ENCODE peak calls at places on chromosomes 16 and 17, in six cellular contexts. R is MM.1S, W is spleen, O is upper lobe of right lung, D is endothelial cell of umbilical vein, L is heart left ventricle. S is an unnamed sample.

GRCh38 chr16:84599528-84600202 is 18.2 kb downstream of the COTL1 start:
- DNase-seq in L (peak; percentile 48), O (peak; percentile 89), D (peak; percentile 91), W (peak; percentile 93), R (no peak), S (peak; percentile 18)

GRCh38 chr17:80559688-80560290 is 15.2 kb downstream of the RPTOR start:
- DNase-seq in O (no peak), D (no peak), R (no peak), W (no peak), L (no peak), S (no peak)

GRCh38 chr16:19384656-19385055 is 33.0 kb upstream of the TMC5 start:
- DNase-seq in W (no peak), D (no peak), R (peak; percentile 46), L (no peak), O (peak; percentile 83), S (peak; percentile 77)

GRCh38 chr16:87295661-87296531 is 21.3 kb downstream of the C16orf95 start:
- DNase-seq in D (no peak), L (no peak), W (peak; percentile 54), R (no peak), O (no peak), S (no peak)

GRCh38 chr16:70598937-70599503 is 47.3 kb upstream of the IL34 start:
- DNase-seq in R (no peak), W (no peak), D (no peak), L (no peak), O (no peak), S (no peak)

GRCh38 chr16:28505489-28506137 is 1.0 kb downstream of the IL27 start:
- DNase-seq in W (no peak), R (no peak), L (no peak), D (no peak), O (no peak), S (no peak)

GRCh38 chr16:48426244-48427135 is 41.3 kb upstream of the SIAH1 start:
- DNase-seq in R (no peak), O (no peak), W (no peak), L (no peak), D (no peak), S (no peak)

GRCh38 chr17:13883659-13884058 is 185.6 kb upstream of the COX10 start:
- DNase-seq in W (no peak), O (no peak), D (no peak), R (no peak), L (no peak), S (no peak)

GRCh38 chr16:84194470-84195200 is 3.7 kb downstream of the ADAD2 start:
- DNase-seq in D (no peak), W (no peak), L (no peak), O (peak; percentile 59), R (peak; percentile 17), S (no peak)

GRCh38 chr16:53022374-53022773 is 30.3 kb downstream of the CHD9NB start:
- DNase-seq in L (peak; percentile 22), D (peak; percentile 53), W (no peak), O (no peak), R (no peak), S (peak; percentile 47)

GRCh38 chr17:64993867-64994266 is 62.7 kb downstream of the GNA13 start:
- DNase-seq in D (no peak), R (no peak), O (no peak), L (no peak), W (no peak), S (no peak)

GRCh38 chr17:40314557-40314953 is 5.6 kb downstream of the RARA start:
- DNase-seq in R (peak; percentile 89), L (peak; percentile 86), O (peak; percentile 96), D (peak; percentile 93), W (peak; percentile 96), S (peak; percentile 95)

GRCh38 chr17:77380411-77381184 is 239.8 kb downstream of the SEC14L1 start:
- DNase-seq in D (no peak), W (no peak), O (no peak), L (no peak), R (no peak), S (no peak)

GRCh38 chr17:76107507-76107906 is 3.9 kb upstream of the EXOC7 start:
- DNase-seq in R (peak; percentile 36), O (no peak), W (no peak), L (no peak), D (peak; percentile 22), S (peak; percentile 33)
- TF ChIP-seq CTCF in R (no peak), O (peak; percentile 22), W (peak; percentile 17), L (no peak), D (no peak), S (no peak)

GRCh38 chr16:69444873-69445517 is 20.6 kb downstream of the CYB5B start:
- DNase-seq in D (peak; percentile 63), O (no peak), W (no peak), L (no peak), R (no peak), S (no peak)
- H3K4me3 ChIP-seq in D (peak overlapping the region; percentile 15), O (peak overlapping the region; percentile 25), W (no peak overlapping the region), L (peak overlapping the region; percentile 38), R (no peak overlapping the region), S (no peak overlapping the region)

GRCh38 chr16:4354512-4355409 is 3.6 kb upstream of the PAM16 start:
- DNase-seq in R (no peak), D (no peak), L (no peak), O (no peak), W (no peak), S (no peak)
- H3K36me3 ChIP-seq in R (no peaks in the 10 kb centered on the region), D (peaks cover 8% of the 10 kb centered on the region), L (no peaks in the 10 kb centered on the region), O (peaks cover 11% of the 10 kb centered on the region), W (peaks cover 67% of the 10 kb centered on the region), S (peaks cover 3% of the 10 kb centered on the region)

DNA sequence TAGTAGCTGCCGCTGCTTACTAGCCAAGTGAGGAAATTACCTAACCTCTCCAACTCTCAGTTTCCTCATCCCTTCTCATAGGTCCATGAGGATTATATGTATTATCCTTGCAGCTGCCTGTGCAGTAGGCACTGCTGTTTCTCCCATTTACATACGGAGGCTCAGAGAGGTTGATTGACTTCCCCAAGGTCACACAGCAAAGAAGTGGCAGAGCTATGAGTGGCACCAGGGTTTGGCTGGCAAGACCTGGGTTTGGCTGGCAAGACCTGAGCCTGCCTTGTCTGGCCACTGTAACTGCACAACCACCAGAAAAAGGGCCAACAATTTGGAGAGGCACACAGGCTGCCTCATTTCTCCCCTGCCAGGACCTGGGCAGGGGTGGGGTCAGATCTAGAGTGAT is 2.5 kb upstream of the NDRG4 start:
- DNase-seq in D (no peak), L (no peak), O (no peak), R (no peak), W (peak; percentile 29), S (no peak)
- TF ChIP-seq CTCF in D (no peak), L (no peak), O (no peak), R (no peak), W (no peak), S (no peak)

GRCh38 chr17:63474174-63474913 is 2.5 kb upstream of the ACE start:
- DNase-seq in R (no peak), W (peak; percentile 70), D (peak; percentile 96), L (peak; percentile 73), O (no peak), S (no peak)

GRCh38 chr17:63474914-63475460 is 1.9 kb upstream of the ACE start:
- DNase-seq in L (no peak), W (no peak), D (no peak), O (no peak), R (no peak), S (no peak)

GRCh38 chr17:63476857-63477470 is at the start of gene ACE:
- DNase-seq in L (peak; percentile 51), R (peak; percentile 61), W (no peak), O (peak; percentile 76), D (peak; percentile 43), S (no peak)

GRCh38 chr17:63476494-63476856 is 386 bp upstream of the ACE start:
- DNase-seq in L (no peak), W (no peak), O (no peak), D (peak; percentile 18), R (no peak), S (no peak)

DNA sequence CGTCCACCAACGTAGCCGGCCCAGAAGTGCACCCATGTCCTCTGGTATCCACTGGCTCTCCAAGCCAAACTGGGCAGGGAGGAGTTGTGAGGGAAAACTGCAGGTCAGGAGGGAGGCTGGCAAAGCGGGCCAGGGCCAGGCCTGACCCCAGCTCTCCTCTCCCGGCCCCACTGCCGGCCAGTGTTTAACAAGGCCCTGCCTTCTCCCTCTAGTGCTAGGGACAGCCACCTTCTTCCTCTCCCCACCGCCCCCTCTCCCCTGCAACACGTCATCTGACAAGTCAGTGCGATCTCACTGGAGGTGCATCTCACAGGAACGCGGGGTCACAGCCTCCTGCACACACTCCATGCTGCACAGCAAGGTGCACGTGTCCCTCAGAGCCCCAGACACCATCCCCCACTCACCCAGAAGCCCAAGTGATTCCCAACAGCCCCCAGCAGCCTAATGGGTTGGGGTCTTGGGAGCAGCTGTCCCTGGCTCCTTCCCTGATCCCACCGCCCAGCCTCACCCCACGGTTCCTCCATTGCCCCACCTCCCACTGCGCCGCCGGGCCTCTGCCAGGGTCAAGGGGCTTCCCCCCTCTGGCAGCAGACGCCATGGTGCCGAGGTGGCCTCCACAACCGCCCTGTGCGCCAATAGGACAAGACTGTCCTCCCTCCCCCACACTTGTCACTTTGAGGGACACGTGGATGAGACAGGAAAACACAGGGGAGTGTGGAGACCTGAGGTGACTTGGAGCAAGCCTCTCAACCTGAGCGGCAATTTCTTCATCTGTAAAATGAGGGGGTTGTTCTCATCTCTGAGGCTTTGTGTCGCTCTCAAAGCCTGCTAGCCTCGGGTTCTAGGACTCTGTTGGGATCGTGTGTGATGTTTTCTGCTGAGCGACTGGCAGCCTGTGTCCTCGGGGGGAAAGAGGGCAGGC is 1.1 kb upstream of the ACE start:
- DNase-seq in L (no peak), D (no peak), R (no peak), O (no peak), W (peak; percentile 62), S (no peak)
- H3K4me3 ChIP-seq in L (peak overlapping the region; percentile 77), D (no peak overlapping the region), R (no peak overlapping the region), O (peak overlapping the region; percentile 51), W (peak overlapping the region; percentile 48), S (no peak overlapping the region)

GRCh38 chr16:89136931-89137330 is 34.6 kb upstream of the CDH15 start:
- DNase-seq in R (no peak), W (peak; percentile 54), L (no peak), D (no peak), O (peak; percentile 47), S (no peak)
- H3K36me3 ChIP-seq in R (no peaks in the 10 kb centered on the region), W (peaks cover 100% of the 10 kb centered on the region), L (peaks cover 57% of the 10 kb centered on the region), D (peaks cover 10% of the 10 kb centered on the region), O (peaks cover 56% of the 10 kb centered on the region), S (peaks cover 14% of the 10 kb centered on the region)

DNA sequence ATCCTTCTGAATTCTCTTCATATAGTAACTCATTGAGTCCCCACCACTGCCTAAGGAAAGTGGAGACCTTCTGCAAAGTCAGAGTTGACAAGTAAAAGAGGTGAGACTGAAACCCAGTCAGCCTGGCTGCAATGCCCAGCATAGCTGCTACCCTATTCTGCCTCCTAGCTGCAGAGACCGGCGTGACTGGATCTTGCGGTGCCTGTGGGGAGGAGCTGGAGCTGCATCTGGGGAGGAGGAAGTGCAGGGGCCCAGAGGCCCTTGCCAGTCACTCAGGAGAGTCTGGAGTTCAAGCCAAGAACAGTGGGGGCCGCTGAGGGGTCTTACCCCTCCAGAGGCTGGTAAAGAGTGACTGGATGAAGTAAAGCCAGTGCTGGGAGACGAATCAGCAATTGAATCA is 35.0 kb upstream of the ZNF423 start:
- DNase-seq in R (no peak), W (no peak), D (peak; percentile 20), L (no peak), O (no peak), S (no peak)
- TF ChIP-seq CTCF in R (peak; percentile 27), W (no peak), D (peak; percentile 44), L (peak; percentile 32), O (no peak), S (no peak)